ENCODE peak calls at places on chromosomes 7 and 10, in eight cellular contexts. W is CD8-positive, alpha-beta T cell; E is fibroblast of the aortic adventitia; F is heart right ventricle; N is neural progenitor cell; G is BE2C; H is IMR-90; C is esophagus muscularis mucosa. V is an unnamed sample.

GRCh38 chr10:112471878-112472487 is 25.0 kb downstream of the VTI1A start:
- DNase-seq in W (no peak), F (no peak), G (no peak), E (peak; percentile 75), C (no peak), N (peak; percentile 49), H (peak; percentile 68), V (no peak)

GRCh38 chr7:125218076-125218475 is 288.5 kb upstream of the POT1 start:
- DNase-seq in H (no peak), E (no peak), W (no peak), C (no peak), N (no peak), F (no peak), G (no peak), V (no peak)

GRCh38 chr10:14353291-14353913 is 22.7 kb upstream of the FRMD4A start:
- DNase-seq in H (no peak), N (no peak), C (peak; percentile 79), E (no peak), F (no peak), G (no peak), W (no peak), V (no peak)

GRCh38 chr10:62231805-62232204 is 36.8 kb downstream of the RTKN2 start:
- DNase-seq in W (no peak), H (no peak), G (no peak), C (no peak), N (no peak), F (no peak), E (no peak), V (no peak)

GRCh38 chr10:6507311-6507710 is 72.8 kb downstream of the PRKCQ start:
- DNase-seq in E (no peak), N (no peak), G (no peak), W (no peak), F (no peak), H (no peak), C (no peak), V (no peak)

GRCh38 chr7:28623105-28623730 is 210.9 kb downstream of the CREB5 start:
- DNase-seq in N (no peak), E (peak; percentile 68), W (no peak), G (no peak), C (no peak), F (no peak), H (peak; percentile 85), V (no peak)

GRCh38 chr10:64350665-64351064 is 829.5 kb downstream of the REEP3 start:
- DNase-seq in W (no peak), E (no peak), C (no peak), F (no peak), G (no peak), N (peak; percentile 9), H (no peak), V (no peak)

GRCh38 chr7:27185013-27185707 is at the start of gene HOXA11:
- DNase-seq in F (no peak), E (no peak), N (no peak), C (no peak), G (no peak), W (no peak), H (peak; percentile 20), V (peak; percentile 12)

GRCh38 chr7:66380285-66380888 is 175.3 kb downstream of the TPST1 start:
- DNase-seq in N (no peak), F (no peak), E (no peak), G (no peak), C (no peak), W (no peak), H (peak; percentile 47), V (no peak)

GRCh38 chr10:100867564-100867963 is 45.2 kb upstream of the SLF2 start:
- DNase-seq in F (no peak), H (no peak), N (no peak), W (no peak), E (no peak), C (no peak), G (no peak), V (no peak)

GRCh38 chr10:73840056-73840402 is 28.6 kb upstream of the NDST2 start:
- DNase-seq in N (no peak), H (peak; percentile 24), C (no peak), G (no peak), F (no peak), W (no peak), E (no peak), V (no peak)

GRCh38 chr7:16758634-16759602 is 5.4 kb downstream of the TSPAN13 start:
- DNase-seq in G (no peak), C (no peak), F (no peak), E (no peak), N (no peak), H (no peak), W (no peak), V (no peak)

GRCh38 chr7:74083928-74084721 is 521 bp downstream of the LIMK1 start:
- DNase-seq in W (peak; percentile 23), F (no peak), E (peak; percentile 43), G (peak; percentile 50), N (no peak), H (peak; percentile 59), C (no peak), V (peak; percentile 64)

GRCh38 chr10:113524120-113524519 is 28.7 kb upstream of the HABP2 start:
- DNase-seq in F (no peak), W (no peak), N (peak; percentile 45), H (no peak), E (no peak), G (no peak), C (no peak), V (no peak)

GRCh38 chr7:1344981-1345701 is 112.5 kb downstream of the UNCX start:
- DNase-seq in F (no peak), H (no peak), N (no peak), W (no peak), G (peak; percentile 5), E (no peak), C (no peak), V (no peak)

GRCh38 chr7:155231241-155231800 is 66.4 kb upstream of the INSIG1 start:
- DNase-seq in W (no peak), N (no peak), E (no peak), G (no peak), C (no peak), H (no peak), F (no peak), V (no peak)

GRCh38 chr10:132904169-132904813 is 38.1 kb downstream of the CFAP46 start:
- DNase-seq in W (no peak), N (peak; percentile 63), F (no peak), G (peak; percentile 65), E (peak; percentile 21), C (no peak), H (peak; percentile 24), V (peak; percentile 74)

GRCh38 chr10:689433-690226 is at the start of gene DIP2C:
- DNase-seq in H (peak; percentile 77), G (peak; percentile 77), F (peak; percentile 72), N (peak; percentile 94), E (peak; percentile 72), C (peak; percentile 92), W (no peak), V (peak; percentile 82)

GRCh38 chr7:30896783-30897617 is 14.7 kb upstream of the AQP1 start:
- DNase-seq in C (no peak), N (no peak), W (no peak), E (no peak), F (no peak), G (no peak), H (no peak), V (no peak)

GRCh38 chr10:43156590-43157340 is 18.5 kb downstream of the CSGALNACT2 start:
- DNase-seq in G (peak; percentile 25), F (no peak), N (peak; percentile 9), C (no peak), H (no peak), W (no peak), E (no peak), V (no peak)

GRCh38 chr10:130721971-130722370 is 585.8 kb downstream of the GLRX3 start:
- DNase-seq in C (no peak), G (no peak), F (no peak), H (no peak), E (no peak), W (no peak), N (peak; percentile 26), V (peak; percentile 30)

GRCh38 chr10:102644066-102644645 is at the start of gene TRIM8:
- DNase-seq in H (no peak), F (no peak), G (peak; percentile 57), E (no peak), N (peak; percentile 75), W (peak; percentile 61), C (no peak), V (peak; percentile 66)

GRCh38 chr10:102646610-102647432 is 2.5 kb downstream of the TRIM8 start:
- DNase-seq in H (peak; percentile 55), C (no peak), N (peak; percentile 29), E (peak; percentile 65), G (no peak), F (peak; percentile 80), W (peak; percentile 53), V (peak; percentile 52)

GRCh38 chr10:102645741-102646609 is 1.7 kb downstream of the TRIM8 start:
- DNase-seq in C (peak; percentile 97), G (peak; percentile 67), N (peak; percentile 64), W (peak; percentile 79), E (peak; percentile 95), H (peak; percentile 96), F (peak; percentile 90), V (peak; percentile 76)

GRCh38 chr10:102644646-102645387 is 538 bp downstream of the TRIM8 start:
- DNase-seq in F (peak; percentile 86), N (peak; percentile 89), C (no peak), E (peak; percentile 61), G (peak; percentile 93), H (peak; percentile 68), W (peak; percentile 82), V (peak; percentile 86)

GRCh38 chr10:102645388-102645740 is 1.1 kb downstream of the TRIM8 start:
- DNase-seq in G (no peak), F (peak; percentile 83), N (no peak), C (no peak), W (peak; percentile 43), E (no peak), H (peak; percentile 78), V (no peak)
- TF ChIP-seq CTCF in G (no peak), F (no peak), N (no peak), C (no peak), W (no peak), E (no peak), H (no peak), V (no peak)

DNA sequence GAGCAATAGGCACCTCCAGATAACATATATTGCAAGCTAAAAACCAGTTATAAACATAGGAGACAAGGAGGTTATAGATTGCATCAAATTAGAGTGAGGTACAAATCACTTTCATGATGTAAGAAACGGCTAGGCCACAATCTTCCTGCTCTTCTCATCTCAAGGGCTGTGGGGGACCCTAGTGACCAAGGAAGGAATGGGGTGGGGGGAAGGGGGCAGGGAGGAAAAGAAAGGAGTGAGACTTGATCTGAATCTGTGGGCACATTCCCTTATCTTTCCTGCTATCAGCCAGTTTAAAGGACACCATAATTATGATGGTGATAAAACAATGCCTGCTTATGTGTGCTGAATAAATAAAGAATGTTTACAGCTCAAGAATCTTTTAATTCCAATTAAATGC is 2.5 kb downstream of the SKIDA1 start:
- DNase-seq in G (no peak), N (peak; percentile 68), E (no peak), H (no peak), W (no peak), C (no peak), F (no peak), V (no peak)
- TF ChIP-seq CTCF in G (peak; percentile 5), N (peak; percentile 17), E (no peak), H (no peak), W (no peak), C (no peak), F (no peak), V (no peak)

GRCh38 chr7:33952824-33953223 is 47.5 kb downstream of the BMPER start:
- DNase-seq in N (no peak), H (peak; percentile 63), W (no peak), E (no peak), G (no peak), C (peak; percentile 82), F (no peak), V (no peak)
- TF ChIP-seq CTCF in N (no peak), H (no peak), W (no peak), E (no peak), G (no peak), C (no peak), F (no peak), V (no peak)

GRCh38 chr7:106779877-106780276 is 85.2 kb upstream of the PIK3CG start:
- DNase-seq in H (no peak), G (peak; percentile 24), F (no peak), W (no peak), C (no peak), E (no peak), N (peak; percentile 45), V (no peak)
- TF ChIP-seq CTCF in H (no peak), G (peak; percentile 46), F (no peak), W (no peak), C (no peak), E (no peak), N (peak; percentile 37), V (no peak)